ENCODE peak calls at places on chromosomes 7 and 10, in six cellular contexts. G is NCI-H1436 treated with DMSO at 0.1 percent for 48 hours; H is T-cell; D is NCI-H82; W is fibroblast of the aortic adventitia; F is stimulated activated CD4-positive, alpha-beta T cell treated with anti-CD3 and anti-CD28 coated beads, TNF-alpha, amount 100 ng/mL, for 1 hour. C is an unnamed sample.

GRCh38 chr10:24350111-24350921 is 141.4 kb downstream of the KIAA1217 start:
- DNase-seq in G (no peak), H (no peak), D (no peak), W (peak; percentile 74), F (no peak), C (peak; percentile 67)

GRCh38 chr10:29392376-29393021 is 103.6 kb downstream of the LYZL1 start:
- DNase-seq in G (no peak), H (peak; percentile 12), D (peak; percentile 73), W (peak; percentile 61), F (no peak), C (peak; percentile 72)

GRCh38 chr10:51860257-51860656 is 160.9 kb upstream of the CSTF2T start:
- DNase-seq in G (no peak), H (no peak), D (no peak), W (peak; percentile 84), F (no peak), C (peak; percentile 10)

GRCh38 chr10:123357363-123358075 is 203.3 kb downstream of the BUB3 start:
- DNase-seq in G (no peak), H (no peak), D (peak; percentile 37), W (no peak), F (no peak), C (peak; percentile 28)

GRCh38 chr10:5125315-5126044 is 31.3 kb downstream of the AKR1C3 start:
- DNase-seq in G (no peak), H (no peak), D (no peak), W (no peak), F (no peak), C (no peak)

GRCh38 chr7:138837627-138838026 is 39.6 kb upstream of the ATP6V0A4 start:
- DNase-seq in G (no peak), H (no peak), D (no peak), W (peak; percentile 24), F (no peak), C (no peak)

GRCh38 chr10:11424456-11425287 is 186.8 kb downstream of the USP6NL start:
- DNase-seq in G (no peak), H (no peak), D (peak; percentile 47), W (peak; percentile 60), F (no peak), C (peak; percentile 79)

GRCh38 chr10:132562177-132562915 is 24.8 kb downstream of the INPP5A start:
- DNase-seq in G (no peak), H (no peak), D (no peak), W (no peak), F (no peak), C (no peak)

GRCh38 chr7:155603190-155603857 is 41.1 kb upstream of the RBM33 start:
- DNase-seq in G (no peak), H (no peak), D (no peak), W (no peak), F (no peak), C (no peak)

C was measured in astrocyte of the hippocampus.